ENCODE peak calls at places on chromosomes 2 and 18, in eight cellular contexts. Z is stimulated activated CD4-positive, alpha-beta T cell treated with anti-CD3 and anti-CD28 coated beads, Interleukin-1b, Interleukin-23, amount 100 ng/mL, for 48 hours; T is neural progenitor cell; X is activated CD4-positive, alpha-beta T cell treated with anti-CD3 and anti-CD28 coated beads for 4 hours; V is activated naive CD4-positive, alpha-beta T cell; J is GM03348; K is cardiac septum; Y is NCI-H524. O is an unnamed sample.
A peak's percentile ranks its signal among the peaks of the same experiment; 100 is the strongest.

GRCh38 chr2:148813603-148814065 is 61.4 kb upstream of the KIF5C start:
- DNase-seq in Y (no peak), T (peak; percentile 73), K (no peak), Z (peak; percentile 84), X (peak; percentile 73), V (no peak), J (no peak), O (no peak)

GRCh38 chr2:217219141-217219505 is 359.3 kb upstream of the TNP1 start:
- DNase-seq in Z (no peak), K (no peak), J (no peak), Y (no peak), T (no peak), V (no peak), X (no peak), O (no peak)

GRCh38 chr2:137178955-137179377 is 413.6 kb downstream of the THSD7B start:
- DNase-seq in T (no peak), Z (no peak), X (no peak), Y (no peak), K (no peak), J (peak; percentile 46), V (no peak), O (peak; percentile 16)

GRCh38 chr2:7881038-7881437 is 800.8 kb upstream of the ID2 start:
- DNase-seq in T (no peak), X (no peak), Y (no peak), V (no peak), K (no peak), J (peak; percentile 63), Z (no peak), O (peak; percentile 85)

GRCh38 chr2:124489686-124490085 is 464.6 kb downstream of the CNTNAP5 start:
- DNase-seq in X (no peak), K (no peak), V (no peak), T (no peak), Y (no peak), J (no peak), Z (no peak), O (no peak)

GRCh38 chr18:9779630-9780029 is 71.5 kb downstream of the RAB31 start:
- DNase-seq in T (no peak), K (no peak), Z (no peak), X (no peak), V (no peak), Y (no peak), J (no peak), O (no peak)

GRCh38 chr2:145563752-145564615 is 1044.1 kb upstream of the ZEB2 start:
- DNase-seq in V (no peak), T (no peak), K (no peak), X (no peak), J (no peak), Y (no peak), Z (no peak), O (no peak)

GRCh38 chr2:55014962-55015939 is 35.0 kb downstream of the RTN4 start:
- DNase-seq in J (peak; percentile 77), Z (peak; percentile 25), K (no peak), Y (peak; percentile 47), X (peak; percentile 35), T (peak; percentile 52), V (peak; percentile 2), O (peak; percentile 47)

GRCh38 chr2:88813612-88814011 is 122.1 kb downstream of the RPIA start:
- DNase-seq in V (no peak), Y (no peak), K (no peak), Z (no peak), X (no peak), J (no peak), T (no peak), O (no peak)

GRCh38 chr2:102253753-102254150 is 57.6 kb upstream of the IL1RL1 start:
- DNase-seq in X (no peak), V (no peak), Y (no peak), J (no peak), T (no peak), Z (no peak), K (no peak), O (no peak)

GRCh38 chr2:64826703-64827102 is 162.5 kb upstream of the SLC1A4 start:
- DNase-seq in Z (no peak), V (no peak), X (no peak), Y (no peak), T (no peak), J (no peak), K (no peak), O (no peak)

GRCh38 chr2:95670167-95670566 is 78.4 kb downstream of the TRIM43 start:
- DNase-seq in V (no peak), Y (no peak), X (no peak), J (peak; percentile 51), K (no peak), T (no peak), Z (no peak), O (no peak)

GRCh38 chr2:130341562-130342019 is 1.1 kb upstream of the IMP4 start:
- DNase-seq in Y (no peak), Z (no peak), J (peak; percentile 22), X (no peak), T (no peak), V (no peak), K (no peak), O (no peak)

GRCh38 chr18:8998481-8999217 is 103.8 kb upstream of the NDUFV2 start:
- DNase-seq in J (peak; percentile 58), K (no peak), Z (no peak), X (no peak), Y (peak; percentile 36), T (peak; percentile 24), V (no peak), O (peak; percentile 30)

GRCh38 chr2:242046184-242046826 is 176.8 kb downstream of the RTP5 start:
- DNase-seq in Z (no peak), K (no peak), X (no peak), T (peak; percentile 41), V (peak; percentile 8), Y (no peak), J (no peak), O (no peak)

GRCh38 chr2:10165282-10165681 is 42.7 kb downstream of the RRM2 start:
- DNase-seq in X (no peak), T (no peak), Y (no peak), Z (no peak), J (no peak), V (no peak), K (no peak), O (no peak)

GRCh38 chr2:19140463-19141208 is 217.8 kb downstream of the OSR1 start:
- DNase-seq in K (no peak), Y (no peak), X (no peak), V (no peak), T (no peak), J (peak; percentile 47), Z (no peak), O (peak; percentile 90)

GRCh38 chr2:119650971-119651370 is 28.0 kb upstream of the TMEM177 start:
- DNase-seq in Z (no peak), K (no peak), X (no peak), T (no peak), V (no peak), J (no peak), Y (no peak), O (no peak)

GRCh38 chr2:45743531-45744391 is 92.3 kb downstream of the PRKCE start:
- DNase-seq in K (no peak), Z (no peak), Y (no peak), V (no peak), T (no peak), X (no peak), J (peak; percentile 66), O (no peak)

GRCh38 chr2:130251520-130251864 is 53.3 kb upstream of the TUBA3E start:
- DNase-seq in Z (no peak), Y (no peak), X (no peak), J (no peak), K (peak; percentile 63), T (no peak), V (no peak), O (no peak)

GRCh38 chr2:65999103-65999502 is 435.8 kb upstream of the MEIS1 start:
- DNase-seq in J (no peak), T (no peak), Z (no peak), Y (no peak), V (no peak), X (no peak), K (no peak), O (no peak)

GRCh38 chr2:70523996-70524965 is 29.3 kb downstream of the TGFA start:
- DNase-seq in Y (no peak), X (peak; percentile 29), Z (peak; percentile 9), K (peak; percentile 84), T (no peak), J (peak; percentile 93), V (no peak), O (peak; percentile 24)

GRCh38 chr2:168705534-168706470 is 96.6 kb upstream of the NOSTRIN start:
- DNase-seq in V (no peak), Y (no peak), X (no peak), T (peak; percentile 38), Z (no peak), J (peak; percentile 50), K (no peak), O (no peak)

GRCh38 chr2:27717070-27717453 is 53.4 kb downstream of the SLC4A1AP start:
- DNase-seq in X (no peak), J (peak; percentile 73), T (no peak), V (no peak), K (no peak), Y (no peak), Z (peak; percentile 56), O (no peak)

GRCh38 chr2:24739355-24740025 is 53.7 kb downstream of the PTRHD1 start:
- DNase-seq in J (no peak), T (no peak), X (no peak), K (no peak), V (no peak), Z (no peak), Y (no peak), O (no peak)

GRCh38 chr2:43774617-43775016 is 778 bp downstream of the DYNC2LI1 start:
- DNase-seq in J (no peak), T (no peak), K (no peak), Y (no peak), V (no peak), X (no peak), Z (no peak), O (no peak)

GRCh38 chr2:16960579-16960978 is 294.9 kb upstream of the CYRIA start:
- DNase-seq in X (no peak), K (no peak), T (no peak), J (no peak), Z (no peak), V (no peak), Y (no peak), O (no peak)

GRCh38 chr2:3189961-3190360 is 187.7 kb downstream of the EIPR1 start:
- DNase-seq in T (no peak), X (no peak), J (no peak), K (no peak), V (no peak), Z (no peak), Y (no peak), O (no peak)

GRCh38 chr18:33957705-33958104 is 267.0 kb downstream of the NOL4 start:
- DNase-seq in T (no peak), Y (no peak), J (no peak), K (no peak), Z (no peak), V (no peak), X (no peak), O (no peak)

GRCh38 chr2:69567157-69567908 is 76.2 kb downstream of the AAK1 start:
- DNase-seq in T (no peak), Y (no peak), Z (no peak), J (peak; percentile 34), X (no peak), K (no peak), V (no peak), O (peak; percentile 64)

GRCh38 chr18:62496262-62496661 is 26.6 kb upstream of the ZCCHC2 start:
- DNase-seq in Y (no peak), V (no peak), Z (no peak), T (no peak), X (no peak), K (no peak), J (no peak), O (no peak)

GRCh38 chr2:98893871-98894270 is 42.2 kb downstream of the CRACDL start:
- DNase-seq in J (no peak), Y (no peak), T (no peak), K (peak; percentile 24), V (no peak), Z (no peak), X (no peak), O (peak; percentile 22)

GRCh38 chr2:130936451-130936850 is 99.7 kb downstream of the ARHGEF4 start:
- DNase-seq in Y (no peak), J (no peak), K (no peak), T (no peak), X (no peak), V (no peak), Z (no peak), O (no peak)

GRCh38 chr2:122949523-122949922 is 1075.6 kb upstream of the CNTNAP5 start:
- DNase-seq in X (no peak), K (no peak), T (no peak), V (no peak), Y (no peak), Z (no peak), J (no peak), O (no peak)

O was measured in SJSA1.